ENCODE peak calls at places on chromosomes 5 and 9, in four cellular contexts. X is lower lobe of right lung; Z is NCI-H774; F is CD8-positive, alpha-beta T cell. M is an unnamed sample.

GRCh38 chr5:82018462-82018861 is 46.6 kb downstream of the ATG10 start:
- DNase-seq in X (no peak), F (no peak), Z (no peak), M (peak; percentile 55)

GRCh38 chr9:105908069-105908468 is 213.7 kb downstream of the TMEM38B start:
- DNase-seq in X (no peak), Z (no peak), F (no peak), M (no peak)

GRCh38 chr9:99143661-99144060 is 38.7 kb downstream of the TGFBR1 start:
- DNase-seq in X (no peak), F (no peak), Z (no peak), M (no peak)

GRCh38 chr9:72800326-72800994 is 152.4 kb downstream of the ALDH1A1 start:
- DNase-seq in X (no peak), F (no peak), Z (no peak), M (no peak)

GRCh38 chr5:171617268-171617667 is 168.3 kb upstream of the SMIM23 start:
- DNase-seq in X (no peak), Z (no peak), F (no peak), M (no peak)

GRCh38 chr5:100560860-100561259 is 25.7 kb downstream of the FAM174A start:
- DNase-seq in Z (no peak), X (no peak), F (no peak), M (no peak)

GRCh38 chr9:83013867-83014605 is 48.9 kb downstream of the RASEF start:
- DNase-seq in X (no peak), F (no peak), Z (no peak), M (no peak)

GRCh38 chr9:6757988-6758417 is 230 bp downstream of the KDM4C start:
- DNase-seq in Z (no peak), X (no peak), F (no peak), M (no peak)

GRCh38 chr5:173501271-173501670 is 115.2 kb downstream of the BOD1 start:
- DNase-seq in F (no peak), X (no peak), Z (no peak), M (no peak)

GRCh38 chr5:40572947-40573346 is 106.8 kb upstream of the PTGER4 start:
- DNase-seq in Z (no peak), F (no peak), X (no peak), M (no peak)

GRCh38 chr9:133355881-133356357 is 368 bp downstream of the SURF1 start:
- DNase-seq in X (no peak), F (no peak), Z (no peak), M (peak; percentile 37)

GRCh38 chr5:141135030-141135717 is at the start of gene PCDHB5:
- DNase-seq in F (no peak), Z (peak; percentile 81), X (no peak), M (peak; percentile 53)

GRCh38 chr5:42985129-42986037 is 54.7 kb downstream of the ANXA2R start:
- DNase-seq in F (no peak), Z (no peak), X (no peak), M (no peak)

GRCh38 chr9:132631280-132631679 is 38.5 kb downstream of the DDX31 start:
- DNase-seq in Z (no peak), F (no peak), X (no peak), M (no peak)